ENCODE peak calls at places on chromosome 2, in eight cellular contexts. L is heart left ventricle, Y is activated B cell treated with CpG ODN at 0.5 μM for 24 hours, S is Peyer's patch, U is fibroblast of lung, J is brain microvascular endothelial cell, F is progenitor cell of endocrine pancreas, P is OCI-LY7. V is an unnamed sample.
A peak's percentile ranks its signal among the peaks of the same experiment; 100 is the strongest.

GRCh38 chr2:74333175-74333574 is 10.0 kb downstream of the SLC4A5 start:
- DNase-seq in L (no peak), Y (no peak), S (no peak), U (peak; percentile 17), J (peak; percentile 52), F (no peak), P (peak; percentile 36), V (peak; percentile 0)

GRCh38 chr2:47346107-47346506 is 56.8 kb upstream of the MSH2 start:
- DNase-seq in L (no peak), Y (no peak), S (no peak), U (no peak), J (no peak), F (no peak), P (no peak), V (no peak)

GRCh38 chr2:149601141-149601796 is 13.7 kb upstream of the MMADHC start:
- DNase-seq in L (no peak), Y (no peak), S (no peak), U (peak; percentile 72), J (peak; percentile 42), F (no peak), P (no peak), V (no peak)

GRCh38 chr2:98849113-98849512 is 86.9 kb downstream of the CRACDL start:
- DNase-seq in L (no peak), Y (no peak), S (no peak), U (no peak), J (no peak), F (no peak), P (no peak), V (no peak)

GRCh38 chr2:111251711-111252110 is 131.0 kb downstream of the BCL2L11 start:
- DNase-seq in L (no peak), Y (no peak), S (no peak), U (no peak), J (no peak), F (no peak), P (no peak), V (no peak)

GRCh38 chr2:58720770-58721697 is 479.9 kb upstream of the FANCL start:
- DNase-seq in L (no peak), Y (no peak), S (no peak), U (no peak), J (no peak), F (no peak), P (no peak), V (no peak)

GRCh38 chr2:119435953-119436297 is 4.3 kb downstream of the TMEM37 start:
- DNase-seq in L (no peak), Y (no peak), S (no peak), U (no peak), J (no peak), F (no peak), P (no peak), V (no peak)

GRCh38 chr2:230208576-230208975 is 11.2 kb downstream of the SP110 start:
- DNase-seq in L (no peak), Y (no peak), S (no peak), U (no peak), J (no peak), F (no peak), P (no peak), V (no peak)

GRCh38 chr2:174546519-174547506 is 50.8 kb downstream of the WIPF1 start:
- DNase-seq in L (no peak), Y (no peak), S (no peak), U (peak; percentile 10), J (peak; percentile 45), F (no peak), P (peak; percentile 57), V (peak; percentile 7)

GRCh38 chr2:74423226-74424095 is 1.9 kb downstream of the WDR54 start:
- DNase-seq in L (no peak), Y (no peak), S (no peak), U (no peak), J (no peak), F (no peak), P (no peak), V (no peak)

GRCh38 chr2:28895189-28895893 is 874 bp downstream of the WDR43 start:
- DNase-seq in L (no peak), Y (no peak), S (no peak), U (peak; percentile 57), J (peak; percentile 13), F (no peak), P (peak; percentile 66), V (no peak)

GRCh38 chr2:128781166-128781887 is 462.7 kb upstream of the HS6ST1 start:
- DNase-seq in L (no peak), Y (no peak), S (no peak), U (no peak), J (no peak), F (no peak), P (no peak), V (no peak)

GRCh38 chr2:52311862-52312261 is 1279.9 kb upstream of the NRXN1 start:
- DNase-seq in L (no peak), Y (no peak), S (no peak), U (no peak), J (no peak), F (no peak), P (no peak), V (no peak)

GRCh38 chr2:61109291-61109690 is 43.6 kb downstream of the SANBR start:
- DNase-seq in L (no peak), Y (no peak), S (no peak), U (no peak), J (no peak), F (no peak), P (no peak), V (no peak)

GRCh38 chr2:56185582-56186046 is 1.8 kb downstream of the CCDC85A start:
- DNase-seq in L (peak; percentile 76), Y (no peak), S (no peak), U (peak; percentile 59), J (no peak), F (no peak), P (no peak), V (no peak)

GRCh38 chr2:96831679-96832078 is 12.1 kb downstream of the ANKRD23 start:
- DNase-seq in L (no peak), Y (no peak), S (no peak), U (no peak), J (no peak), F (peak; percentile 35), P (no peak), V (no peak)

GRCh38 chr2:8548065-8548870 is 133.6 kb upstream of the ID2 start:
- DNase-seq in L (no peak), Y (no peak), S (no peak), U (no peak), J (no peak), F (no peak), P (peak; percentile 54), V (no peak)
- TF ChIP-seq CTCF in L (no peak), Y (no peak), S (no peak), U (no peak), J (peak; percentile 6), F (peak; percentile 32), P (peak; percentile 49), V (no peak)

DNA sequence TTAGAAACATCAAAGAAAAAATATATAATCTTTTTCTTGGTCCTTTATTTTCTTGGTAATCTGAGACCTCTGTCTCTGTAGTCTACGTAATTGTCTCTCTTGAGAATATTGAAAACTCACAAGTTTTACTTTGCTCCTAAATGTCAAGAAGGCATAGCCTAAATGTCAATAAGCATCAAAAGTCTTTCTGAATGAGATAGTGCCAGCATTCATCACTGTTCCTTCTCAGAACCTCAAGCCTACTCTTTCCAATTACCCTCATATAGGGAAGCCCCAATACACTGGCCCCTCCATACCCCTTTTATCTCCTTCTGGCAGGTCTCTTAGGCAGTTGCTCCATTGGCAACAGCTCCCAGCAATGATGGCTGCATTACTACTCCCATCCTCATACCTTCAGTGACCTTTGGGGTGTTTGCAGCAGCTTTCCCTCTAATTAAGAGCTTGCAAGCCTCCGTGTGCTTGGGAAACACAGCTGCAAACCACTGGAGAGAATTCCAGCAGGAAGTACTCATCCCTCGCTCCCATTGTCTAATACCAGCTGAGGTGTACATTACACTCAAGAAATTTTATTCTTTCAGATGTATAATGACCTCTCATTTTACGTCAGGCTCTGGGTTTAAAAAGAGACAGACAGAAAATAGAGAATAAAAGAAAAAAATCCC is 95.8 kb downstream of the KYNU start:
- DNase-seq in L (no peak), Y (no peak), S (no peak), U (peak; percentile 58), J (no peak), F (no peak), P (no peak), V (no peak)
- TF ChIP-seq CTCF in L (no peak), Y (no peak), S (no peak), U (no peak), J (no peak), F (no peak), P (no peak), V (no peak)

GRCh38 chr2:166900700-166901099 is 12.4 kb downstream of the XIRP2 start:
- DNase-seq in L (no peak), Y (no peak), S (no peak), U (peak; percentile 17), J (peak; percentile 5), F (no peak), P (peak; percentile 1), V (no peak)
- TF ChIP-seq CTCF in L (peak; percentile 18), Y (no peak), S (no peak), U (peak; percentile 39), J (peak; percentile 61), F (no peak), P (peak; percentile 45), V (no peak)

GRCh38 chr2:222577341-222577740 is 78.6 kb downstream of the FARSB start:
- DNase-seq in L (no peak), Y (no peak), S (no peak), U (no peak), J (no peak), F (no peak), P (no peak), V (no peak)

DNA sequence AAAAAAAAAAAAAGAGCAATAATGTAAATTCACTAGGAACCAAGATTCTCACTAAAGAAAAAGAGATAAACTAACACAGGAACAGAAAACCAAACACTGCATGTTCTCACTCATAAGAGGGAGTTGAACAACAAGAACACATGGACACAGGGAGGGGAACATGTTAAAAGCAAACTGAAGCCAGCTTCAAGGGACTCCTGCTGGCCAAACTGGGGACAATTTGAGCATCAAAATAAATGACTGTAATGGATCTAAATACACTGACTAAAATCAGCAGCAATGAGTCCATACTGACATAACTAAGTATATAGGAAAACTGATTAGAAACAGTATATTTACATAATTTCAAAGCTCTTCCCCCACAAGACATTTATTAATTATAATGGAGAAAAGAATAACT is 73.0 kb downstream of the FARSB start:
- DNase-seq in L (no peak), Y (no peak), S (no peak), U (no peak), J (no peak), F (no peak), P (no peak), V (no peak)
- TF ChIP-seq CTCF in L (no peak), Y (no peak), S (no peak), U (peak; percentile 31), J (peak; percentile 51), F (peak; percentile 37), P (peak; percentile 19), V (peak; percentile 8)

DNA sequence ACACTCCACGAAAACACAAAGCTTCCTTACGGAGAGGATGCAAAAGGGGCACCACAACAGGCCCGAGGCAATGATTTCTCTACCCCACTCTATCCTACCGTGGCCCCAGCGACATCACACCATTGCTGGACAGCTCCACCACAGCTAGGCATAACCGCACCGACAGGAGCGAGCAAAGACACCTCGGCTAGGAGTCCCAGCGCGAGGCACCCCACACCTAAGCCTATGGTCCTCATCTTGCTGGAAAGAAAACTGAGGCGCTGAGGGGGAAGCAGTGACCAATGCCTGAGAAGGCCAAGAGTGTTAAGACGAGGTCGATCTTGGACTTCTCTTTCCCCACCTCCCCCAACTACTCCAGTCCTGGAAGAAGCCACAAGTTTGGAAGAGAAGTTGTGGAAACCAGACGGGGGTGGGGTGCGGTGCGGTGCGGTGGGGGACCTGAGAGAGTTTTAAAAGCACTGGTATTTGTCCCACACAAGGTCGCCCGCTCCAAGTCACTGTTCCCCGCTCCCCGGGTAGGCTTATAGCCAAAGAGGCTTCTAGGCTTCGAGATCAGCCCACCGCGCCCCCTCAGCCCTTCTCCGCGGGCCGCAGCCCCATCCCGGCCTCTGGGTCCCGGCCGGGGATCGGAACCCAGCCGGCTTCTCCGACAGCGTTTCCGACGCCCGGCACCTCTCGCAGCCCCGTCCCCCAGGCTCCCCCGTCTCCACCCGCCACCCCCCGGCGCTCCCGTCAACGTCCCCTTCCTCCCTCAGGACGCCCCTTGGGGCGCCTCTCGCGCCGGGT is 766 bp downstream of the PDE6D start:
- DNase-seq in L (peak; percentile 64), Y (no peak), S (no peak), U (peak; percentile 40), J (peak; percentile 24), F (peak; percentile 12), P (no peak), V (no peak)
- TF ChIP-seq CTCF in L (no peak), Y (no peak), S (no peak), U (no peak), J (peak; percentile 12), F (no peak), P (no peak), V (no peak)

V was measured in AG09309.